ENCODE peak calls at places on chromosomes 2 and 18, in six cellular contexts. C, G, Y, Z, S and F are unnamed samples.

GRCh38 chr2:37671013-37671815 is at the start of gene CDC42EP3:
- DNase-seq in C (peak; percentile 83), G (peak; percentile 91), Y (peak; percentile 85), Z (no peak), S (peak; percentile 83), F (no peak)

GRCh38 chr2:62142054-62142453 is 53.9 kb upstream of the B3GNT2 start:
- DNase-seq in C (no peak), G (no peak), Y (no peak), Z (no peak), S (no peak), F (no peak)

GRCh38 chr2:233929352-233929843 is 12.2 kb downstream of the TRPM8 start:
- DNase-seq in C (no peak), G (peak; percentile 62), Y (no peak), Z (no peak), S (no peak), F (no peak)

GRCh38 chr18:31197676-31198075 is 35.0 kb upstream of the DSC1 start:
- DNase-seq in C (no peak), G (no peak), Y (no peak), Z (peak; percentile 50), S (no peak), F (no peak)

GRCh38 chr2:156784034-156784433 is 347.9 kb downstream of the GPD2 start:
- DNase-seq in C (no peak), G (no peak), Y (no peak), Z (no peak), S (no peak), F (no peak)

GRCh38 chr2:216563646-216564045 is 65.0 kb downstream of the RPL37A start:
- DNase-seq in C (no peak), G (no peak), Y (no peak), Z (no peak), S (no peak), F (no peak)

GRCh38 chr18:36309436-36310391 is 12.2 kb downstream of the FHOD3 start:
- DNase-seq in C (peak; percentile 68), G (peak; percentile 42), Y (no peak), Z (peak; percentile 96), S (no peak), F (no peak)

GRCh38 chr2:216391401-216391800 is 19.1 kb upstream of the MARCHF4 start:
- DNase-seq in C (no peak), G (no peak), Y (no peak), Z (no peak), S (no peak), F (no peak)

GRCh38 chr2:217434183-217434620 is 568.6 kb downstream of the TNS1 start:
- DNase-seq in C (peak; percentile 92), G (peak; percentile 93), Y (peak; percentile 92), Z (peak; percentile 52), S (peak; percentile 81), F (peak; percentile 81)

GRCh38 chr2:159070235-159070634 is 101.8 kb downstream of the TANC1 start:
- DNase-seq in C (no peak), G (no peak), Y (no peak), Z (no peak), S (no peak), F (no peak)

GRCh38 chr18:59087391-59087790 is 52.3 kb upstream of the SEC11C start:
- DNase-seq in C (no peak), G (no peak), Y (no peak), Z (no peak), S (no peak), F (no peak)

GRCh38 chr2:61410185-61410584 is 60.7 kb downstream of the USP34 start:
- DNase-seq in C (no peak), G (no peak), Y (no peak), Z (no peak), S (no peak), F (no peak)

GRCh38 chr2:177306550-177306949 is 42.0 kb upstream of the NFE2L2 start:
- DNase-seq in C (no peak), G (no peak), Y (no peak), Z (no peak), S (no peak), F (no peak)

GRCh38 chr2:83536489-83537020 is 922.5 kb downstream of the SUCLG1 start:
- DNase-seq in C (no peak), G (no peak), Y (no peak), Z (no peak), S (no peak), F (no peak)

GRCh38 chr2:43000242-43001054 is 208.1 kb upstream of the HAAO start:
- DNase-seq in C (no peak), G (peak; percentile 31), Y (no peak), Z (no peak), S (no peak), F (peak; percentile 71)

GRCh38 chr2:53234548-53234903 is 533.1 kb upstream of the CHAC2 start:
- DNase-seq in C (no peak), G (no peak), Y (no peak), Z (peak; percentile 63), S (no peak), F (no peak)

GRCh38 chr2:177535000-177535399 is 142.4 kb downstream of the AGPS start:
- DNase-seq in C (no peak), G (no peak), Y (no peak), Z (no peak), S (no peak), F (no peak)

GRCh38 chr2:214497489-214497888 is 86.6 kb downstream of the VWC2L start:
- DNase-seq in C (no peak), G (no peak), Y (peak; percentile 42), Z (no peak), S (no peak), F (no peak)

GRCh38 chr18:9055185-9055584 is 47.3 kb upstream of the NDUFV2 start:
- DNase-seq in C (no peak), G (no peak), Y (no peak), Z (peak; percentile 90), S (no peak), F (no peak)

GRCh38 chr2:100281521-100282438 is 40.5 kb downstream of the LONRF2 start:
- DNase-seq in C (no peak), G (no peak), Y (peak; percentile 69), Z (no peak), S (no peak), F (no peak)

GRCh38 chr2:234998404-234999211 is 46.8 kb downstream of the SH3BP4 start:
- DNase-seq in C (peak; percentile 45), G (no peak), Y (peak; percentile 51), Z (no peak), S (no peak), F (no peak)

GRCh38 chr2:10332402-10333246 is 29.9 kb downstream of the HPCAL1 start:
- DNase-seq in C (no peak), G (peak; percentile 77), Y (no peak), Z (no peak), S (peak; percentile 54), F (no peak)

GRCh38 chr2:45699032-45699658 is 47.7 kb downstream of the PRKCE start:
- DNase-seq in C (no peak), G (peak; percentile 49), Y (no peak), Z (no peak), S (no peak), F (no peak)

GRCh38 chr2:187336332-187336731 is 111.7 kb downstream of the CALCRL start:
- DNase-seq in C (no peak), G (no peak), Y (no peak), Z (no peak), S (no peak), F (no peak)

GRCh38 chr2:240374085-240374907 is 61.2 kb upstream of the GPC1 start:
- DNase-seq in C (peak; percentile 92), G (peak; percentile 63), Y (peak; percentile 83), Z (peak; percentile 75), S (peak; percentile 67), F (no peak)

GRCh38 chr2:46067501-46068292 is 229.5 kb upstream of the EPAS1 start:
- DNase-seq in C (no peak), G (peak; percentile 2), Y (no peak), Z (peak; percentile 98), S (no peak), F (no peak)

DNA sequence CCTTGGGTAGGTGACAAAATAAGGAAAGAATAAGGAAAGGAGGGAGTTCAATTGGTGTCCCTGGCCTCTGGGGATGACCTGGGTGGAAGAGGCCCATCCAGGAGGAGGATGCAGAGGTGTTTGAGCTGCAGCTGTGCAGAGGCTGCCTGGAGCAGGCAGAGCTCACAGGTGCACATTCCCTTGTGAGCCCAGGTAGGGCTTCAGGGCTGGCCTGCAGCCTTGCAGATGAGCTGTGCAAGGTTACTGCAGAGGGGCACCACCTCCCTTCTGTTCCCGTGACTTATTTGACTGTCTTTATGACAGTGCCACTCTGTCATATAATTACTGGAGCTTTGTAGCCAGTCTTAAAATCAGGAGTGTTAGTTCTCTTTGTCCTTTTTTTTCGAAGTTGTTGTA is 263.2 kb upstream of the HS6ST1 start:
- DNase-seq in C (no peak), G (no peak), Y (no peak), Z (no peak), S (no peak), F (no peak)
- H3K27ac ChIP-seq in C (no peak overlapping the region), G (no peak overlapping the region), Y (no peak overlapping the region), Z (no peak overlapping the region), S (no peak overlapping the region), F (no peak overlapping the region)

DNA sequence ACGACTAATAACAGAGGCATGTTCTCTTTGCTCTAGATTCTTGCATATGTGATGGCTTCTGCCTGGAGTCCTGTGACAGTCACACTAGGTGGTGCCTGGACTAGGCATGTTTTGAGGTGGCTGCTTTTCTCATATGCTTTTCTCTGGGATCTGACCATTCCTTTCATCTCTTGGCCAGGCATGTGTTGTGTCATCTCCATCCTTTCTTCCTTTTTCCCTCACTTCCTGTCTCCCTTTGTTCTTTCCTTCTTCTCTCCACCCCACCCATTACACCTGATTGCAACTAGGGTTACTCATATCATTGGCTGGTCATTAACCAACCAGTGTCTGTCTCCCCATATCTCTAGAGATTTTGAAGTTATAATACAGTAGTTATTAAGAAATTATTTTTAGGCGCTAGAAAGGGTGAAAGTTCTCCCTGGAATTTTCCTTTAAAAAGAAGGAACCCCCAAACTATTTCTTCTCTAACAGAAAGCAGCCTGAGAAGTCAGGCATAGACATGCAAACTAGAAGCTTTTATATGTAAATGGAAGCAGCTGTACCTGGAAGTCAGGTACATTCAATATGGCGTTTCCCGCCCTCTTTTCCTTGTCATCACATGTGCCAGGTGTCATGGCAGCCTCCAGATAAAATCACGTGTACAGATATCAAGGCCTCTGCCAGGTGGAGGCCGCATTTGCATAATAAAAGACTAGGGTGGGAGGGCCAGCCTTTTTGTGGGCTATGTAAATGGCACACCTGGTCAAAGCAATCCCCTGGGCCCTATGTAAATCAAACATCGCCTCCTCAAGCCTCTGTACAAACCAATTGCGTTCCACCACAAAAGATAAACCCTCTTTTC is 220.4 kb upstream of the MEX3C start:
- DNase-seq in C (no peak), G (peak; percentile 75), Y (no peak), Z (no peak), S (no peak), F (no peak)
- H3K27ac ChIP-seq in C (no peak overlapping the region), G (no peak overlapping the region), Y (no peak overlapping the region), Z (no peak overlapping the region), S (no peak overlapping the region), F (no peak overlapping the region)

DNA sequence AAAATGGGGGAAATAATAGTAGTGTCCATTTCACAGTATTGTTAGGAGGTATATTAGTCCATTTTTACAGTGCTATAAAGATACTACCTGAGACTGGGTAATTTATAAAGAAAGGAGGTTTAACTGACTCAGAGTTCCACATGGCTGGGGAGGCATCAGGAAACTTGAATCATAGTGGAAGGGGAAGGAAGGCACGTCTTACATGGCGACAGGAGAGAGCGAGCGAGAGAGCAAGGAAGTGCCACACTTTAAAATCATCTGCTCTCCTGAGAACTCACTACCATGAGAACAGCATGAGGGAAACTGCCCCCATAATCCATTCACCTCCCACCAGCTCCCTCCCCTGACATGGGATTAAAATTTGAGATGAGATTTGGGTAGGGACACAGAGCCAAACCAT is 23.4 kb downstream of the MGAT5 start:
- DNase-seq in C (no peak), G (no peak), Y (no peak), Z (no peak), S (no peak), F (no peak)
- H3K27ac ChIP-seq in C (no peak overlapping the region), G (no peak overlapping the region), Y (no peak overlapping the region), Z (no peak overlapping the region), S (no peak overlapping the region), F (no peak overlapping the region)

GRCh38 chr2:36406296-36406695 is 50.7 kb downstream of the CRIM1 start:
- DNase-seq in C (no peak), G (no peak), Y (no peak), Z (no peak), S (no peak), F (no peak)
- H3K27ac ChIP-seq in C (no peak overlapping the region), G (no peak overlapping the region), Y (no peak overlapping the region), Z (no peak overlapping the region), S (no peak overlapping the region), F (no peak overlapping the region)